ENCODE peak calls at places on chromosomes 11 and 22, in nine cellular contexts. E is A549; W is EL; R is stimulated activated naive CD8-positive, alpha-beta T cell treated with anti-CD3 and anti-CD28 coated beads, Interleukin-15, amount 100 ng/mL, for 72 hours; B is heart right ventricle; A is retina; Z is activated CD4-positive, alpha-beta T cell treated with anti-CD3 and anti-CD28 coated beads, Interleukin-2, amount 10 ng/mL, durations not matched to agents 7 days and 5 days; M is putamen; H is iPS-NIHi11. Y is an unnamed sample.

GRCh38 chr11:42407379-42407778 is 904.4 kb upstream of the API5 start:
- DNase-seq in E (no peak), W (no peak), R (no peak), B (no peak), A (peak), Z (no peak), M (peak), H (peak), Y (peak)

GRCh38 chr22:28029201-28029948 is 110.3 kb upstream of the PITPNB start:
- DNase-seq in E (no peak), W (peak), R (no peak), B (peak), A (no peak), Z (no peak), M (no peak), H (peak), Y (peak)

GRCh38 chr11:69485337-69486041 is 4.0 kb downstream of the LINC01488 start:
- DNase-seq in E (no peak), W (no peak), R (no peak), B (no peak), A (no peak), Z (no peak), M (no peak), H (no peak), Y (no peak)

GRCh38 chr11:123325535-123325934 is 104.5 kb upstream of the GRAMD1B start:
- DNase-seq in E (no peak), W (no peak), R (no peak), B (no peak), A (peak), Z (no peak), M (no peak), H (no peak), Y (no peak)

GRCh38 chr22:40665312-40665711 is 14.0 kb upstream of the MCHR1 start:
- DNase-seq in E (no peak), W (peak), R (no peak), B (peak), A (no peak), Z (no peak), M (no peak), H (no peak), Y (no peak)

GRCh38 chr11:26551186-26551801 is 20.8 kb downstream of the MUC15 start:
- DNase-seq in E (no peak), W (no peak), R (no peak), B (no peak), A (no peak), Z (no peak), M (no peak), H (no peak), Y (no peak)

GRCh38 chr11:67060111-67060522 is 3.5 kb downstream of the RHOD start:
- DNase-seq in E (peak), W (peak), R (no peak), B (no peak), A (no peak), Z (no peak), M (no peak), H (no peak), Y (no peak)

GRCh38 chr11:18527512-18527911 is 770 bp upstream of the TSG101 start:
- DNase-seq in E (peak), W (peak), R (no peak), B (no peak), A (no peak), Z (no peak), M (peak), H (peak), Y (no peak)

GRCh38 chr22:46006379-46007002 is 29.5 kb upstream of the WNT7B start:
- DNase-seq in E (peak), W (peak), R (peak), B (peak), A (peak), Z (peak), M (peak), H (peak), Y (peak)

GRCh38 chr11:1774886-1775285 is 11.2 kb upstream of the CTSD start:
- DNase-seq in E (no peak), W (no peak), R (no peak), B (peak), A (no peak), Z (no peak), M (no peak), H (no peak), Y (peak)

GRCh38 chr22:36936362-36937116 is 23.1 kb downstream of the CSF2RB start:
- DNase-seq in E (no peak), W (no peak), R (no peak), B (no peak), A (no peak), Z (no peak), M (no peak), H (no peak), Y (no peak)

GRCh38 chr22:17586831-17587440 is 23.6 kb downstream of the SLC25A18 start:
- DNase-seq in E (no peak), W (no peak), R (no peak), B (no peak), A (no peak), Z (no peak), M (no peak), H (no peak), Y (no peak)

GRCh38 chr11:94786264-94787126 is 18.3 kb downstream of the AMOTL1 start:
- DNase-seq in E (no peak), W (peak), R (no peak), B (no peak), A (no peak), Z (peak), M (no peak), H (peak), Y (peak)

GRCh38 chr11:110491577-110492352 is 62.0 kb downstream of the FDX1 start:
- DNase-seq in E (no peak), W (no peak), R (no peak), B (no peak), A (peak), Z (no peak), M (no peak), H (no peak), Y (no peak)

GRCh38 chr11:113874096-113874919 is 1.1 kb downstream of the USP28 start:
- DNase-seq in E (peak), W (peak), R (no peak), B (no peak), A (no peak), Z (no peak), M (peak), H (no peak), Y (peak)

GRCh38 chr11:8593935-8594909 is at the start of gene STK33:
- DNase-seq in E (peak), W (peak), R (peak), B (peak), A (peak), Z (peak), M (no peak), H (peak), Y (peak)

GRCh38 chr11:60842688-60843605 is 1.0 kb downstream of the CCDC86 start:
- DNase-seq in E (no peak), W (no peak), R (no peak), B (no peak), A (no peak), Z (no peak), M (no peak), H (no peak), Y (peak)

GRCh38 chr11:102192349-102193066 is 82.3 kb downstream of the YAP1 start:
- DNase-seq in E (no peak), W (no peak), R (no peak), B (no peak), A (no peak), Z (no peak), M (no peak), H (no peak), Y (no peak)

GRCh38 chr22:40407021-40407761 is 36.8 kb downstream of the SGSM3 start:
- DNase-seq in E (no peak), W (no peak), R (no peak), B (no peak), A (no peak), Z (no peak), M (no peak), H (no peak), Y (peak)

GRCh38 chr11:10631761-10632160 is 61.8 kb downstream of the IRAG1 start:
- DNase-seq in E (no peak), W (no peak), R (no peak), B (no peak), A (no peak), Z (no peak), M (no peak), H (no peak), Y (no peak)

GRCh38 chr11:68269414-68270081 is 2.2 kb downstream of the C11orf24 start:
- DNase-seq in E (no peak), W (peak), R (no peak), B (no peak), A (peak), Z (no peak), M (no peak), H (no peak), Y (no peak)

GRCh38 chr11:1827095-1827797 is 7.5 kb upstream of the SYT8 start:
- DNase-seq in E (peak), W (peak), R (no peak), B (peak), A (no peak), Z (no peak), M (peak), H (no peak), Y (peak)